ENCODE peak calls at places on chromosomes 1 and 21, in eight cellular contexts. H is activated B cell treated with CpG ODN at 0.5 μM for 24 hours, P is transverse colon, D is K562, L is H9, F is left ventricle myocardium inferior, A is progenitor cell of endocrine pancreas, B is BE2C. M is an unnamed sample.

GRCh38 chr1:67818725-67819301 is 14.5 kb downstream of the GNG12 start:
- DNase-seq in H (no peak), P (peak; percentile 63), D (no peak), L (no peak), F (no peak), A (no peak), B (no peak), M (no peak)

GRCh38 chr21:45017376-45017960 is 56.9 kb upstream of the ADARB1 start:
- DNase-seq in H (no peak), P (peak; percentile 5), D (no peak), L (no peak), F (no peak), A (no peak), B (no peak), M (no peak)

GRCh38 chr1:86640161-86640560 is 64.2 kb upstream of the SH3GLB1 start:
- DNase-seq in H (no peak), P (no peak), D (no peak), L (no peak), F (no peak), A (no peak), B (no peak), M (no peak)

GRCh38 chr1:92298573-92299476 is at the start of the genes GLMN and RPAP2:
- DNase-seq in H (peak; percentile 82), P (peak; percentile 84), D (peak; percentile 83), L (peak; percentile 84), F (peak; percentile 80), A (peak; percentile 58), B (peak; percentile 79), M (peak; percentile 86)

GRCh38 chr1:108082006-108082405 is 117.0 kb upstream of the VAV3 start:
- DNase-seq in H (no peak), P (no peak), D (no peak), L (no peak), F (no peak), A (no peak), B (no peak), M (no peak)

GRCh38 chr21:17775431-17776126 is 43.6 kb downstream of the C21orf91 start:
- DNase-seq in H (peak; percentile 25), P (peak; percentile 42), D (no peak), L (no peak), F (no peak), A (no peak), B (no peak), M (no peak)

GRCh38 chr1:203272633-203273205 is 32.6 kb upstream of the BTG2 start:
- DNase-seq in H (no peak), P (no peak), D (no peak), L (no peak), F (no peak), A (no peak), B (no peak), M (no peak)

GRCh38 chr1:204319462-204319861 is 40.3 kb downstream of the PLEKHA6 start:
- DNase-seq in H (no peak), P (peak; percentile 43), D (peak; percentile 41), L (no peak), F (no peak), A (no peak), B (no peak), M (no peak)

GRCh38 chr1:30514945-30515344 is 208.4 kb downstream of the MATN1 start:
- DNase-seq in H (no peak), P (no peak), D (no peak), L (peak; percentile 17), F (no peak), A (peak; percentile 4), B (no peak), M (peak; percentile 45)

GRCh38 chr1:62823556-62823955 is 39.6 kb downstream of the ATG4C start:
- DNase-seq in H (no peak), P (no peak), D (no peak), L (no peak), F (no peak), A (no peak), B (no peak), M (no peak)

GRCh38 chr1:21397813-21398188 is 42.1 kb upstream of the NBPF3 start:
- DNase-seq in H (no peak), P (peak; percentile 13), D (peak; percentile 25), L (peak; percentile 74), F (no peak), A (no peak), B (no peak), M (no peak)

GRCh38 chr21:14259669-14260458 is 43.9 kb downstream of the RBM11 start:
- DNase-seq in H (no peak), P (no peak), D (peak; percentile 26), L (no peak), F (no peak), A (no peak), B (no peak), M (no peak)

GRCh38 chr21:34844033-34844923 is 175.5 kb downstream of the CLIC6 start:
- DNase-seq in H (no peak), P (peak; percentile 39), D (no peak), L (no peak), F (peak; percentile 48), A (no peak), B (no peak), M (no peak)

GRCh38 chr1:226814751-226815496 is 55.5 kb upstream of the PSEN2 start:
- DNase-seq in H (no peak), P (peak; percentile 73), D (no peak), L (no peak), F (peak; percentile 47), A (no peak), B (peak; percentile 21), M (no peak)

GRCh38 chr1:32007591-32007940 is 6.1 kb upstream of the KHDRBS1 start:
- DNase-seq in H (no peak), P (no peak), D (no peak), L (no peak), F (no peak), A (no peak), B (no peak), M (no peak)

GRCh38 chr1:32001863-32002262 is 11.8 kb upstream of the KHDRBS1 start:
- DNase-seq in H (no peak), P (no peak), D (no peak), L (no peak), F (no peak), A (no peak), B (no peak), M (no peak)

GRCh38 chr1:32010246-32010645 is 3.4 kb upstream of the KHDRBS1 start:
- DNase-seq in H (no peak), P (no peak), D (no peak), L (no peak), F (no peak), A (no peak), B (no peak), M (no peak)

GRCh38 chr1:32005522-32005921 is 8.1 kb upstream of the KHDRBS1 start:
- DNase-seq in H (no peak), P (no peak), D (no peak), L (no peak), F (no peak), A (no peak), B (no peak), M (no peak)
- TF ChIP-seq CTCF in H (no peak), P (no peak), D (no peak), L (no peak), F (no peak), A (no peak), B (no peak), M (no peak)

DNA sequence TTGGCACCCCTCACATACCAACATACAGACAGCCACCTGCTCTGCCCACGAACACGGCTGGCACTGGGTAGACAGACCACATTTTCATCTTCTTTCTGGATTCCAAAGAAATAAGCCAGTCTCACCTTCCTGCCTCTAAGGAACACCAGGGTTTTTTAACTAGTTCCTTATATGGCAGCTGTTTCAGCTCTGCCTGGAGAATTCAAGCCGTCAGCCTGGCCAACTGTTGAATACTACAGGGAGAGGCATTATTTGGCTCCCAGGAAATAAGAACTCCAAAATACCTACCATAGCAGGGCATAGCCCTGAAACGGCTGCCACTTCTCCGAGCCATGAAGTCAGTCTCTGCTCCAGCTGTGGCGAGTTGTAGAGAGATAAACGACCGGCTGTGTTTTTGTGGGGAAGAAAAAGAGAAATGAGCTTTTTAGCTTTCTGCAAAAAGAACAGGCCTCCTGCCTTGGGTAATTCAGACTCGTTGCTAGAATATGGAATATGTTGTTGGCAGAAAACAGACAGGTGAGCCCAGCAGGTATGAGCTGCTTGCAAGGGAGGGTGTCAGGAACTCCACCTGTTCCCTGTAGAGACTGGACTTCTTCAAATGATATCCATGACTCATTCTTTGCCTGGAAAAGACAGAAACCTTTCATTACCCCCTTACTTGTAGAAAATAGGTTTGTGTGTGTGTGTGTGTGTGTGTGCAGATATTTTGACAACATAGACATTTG is 51.8 kb downstream of the MT1HL1 start:
- DNase-seq in H (no peak), P (no peak), D (no peak), L (peak; percentile 34), F (no peak), A (no peak), B (no peak), M (no peak)
- TF ChIP-seq CTCF in H (no peak), P (no peak), D (no peak), L (no peak), F (no peak), A (no peak), B (no peak), M (no peak)

DNA sequence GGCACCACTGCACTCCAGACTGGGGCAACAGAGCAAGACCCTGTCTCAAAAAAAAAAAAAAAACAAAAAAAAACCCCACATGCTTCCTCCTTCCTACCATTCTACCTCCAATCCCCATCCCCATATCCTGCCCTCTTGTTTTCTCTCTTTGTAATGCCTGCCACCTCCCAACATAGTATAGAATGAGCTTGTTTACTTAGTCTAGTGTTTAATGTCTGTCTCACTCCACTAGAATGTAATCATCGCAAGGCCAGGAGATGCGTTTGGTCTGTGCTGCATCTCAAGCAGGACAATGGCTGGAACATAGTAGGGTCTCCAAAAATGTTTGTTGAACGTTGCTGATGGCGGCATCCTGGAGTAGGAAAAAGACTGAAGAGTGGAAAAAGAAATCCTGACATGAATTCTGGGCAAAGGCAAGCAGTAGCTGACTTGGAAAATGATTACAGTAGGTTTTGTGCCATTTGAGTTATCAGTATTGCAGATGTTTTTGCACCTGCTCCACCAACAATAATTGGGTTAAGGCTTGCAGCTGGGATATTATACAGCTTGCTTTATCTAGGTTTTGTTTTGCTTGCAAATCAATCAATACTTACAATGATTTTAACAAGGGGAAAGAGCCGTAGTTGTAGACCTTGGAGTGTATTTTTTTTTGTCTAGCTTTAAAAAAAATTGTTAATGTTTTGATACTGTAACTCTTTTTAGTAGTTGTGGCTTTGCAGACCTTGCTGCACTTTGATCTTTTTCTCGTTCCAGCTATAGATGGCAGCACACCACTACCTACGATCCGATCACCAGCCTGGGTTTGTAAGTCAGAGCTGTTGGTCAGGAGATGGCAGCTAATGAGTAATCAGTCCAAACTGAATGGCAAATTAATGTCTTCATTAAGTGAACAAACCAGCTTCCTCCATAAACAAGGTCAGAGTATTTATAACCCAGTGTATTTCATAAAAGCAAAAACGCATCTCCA is 62.4 kb downstream of the BACH1 start:
- DNase-seq in H (no peak), P (no peak), D (no peak), L (no peak), F (no peak), A (no peak), B (no peak), M (no peak)
- TF ChIP-seq CTCF in H (no peak), P (no peak), D (peak; percentile 31), L (peak; percentile 45), F (no peak), A (peak; percentile 42), B (peak; percentile 46), M (peak; percentile 26)

DNA sequence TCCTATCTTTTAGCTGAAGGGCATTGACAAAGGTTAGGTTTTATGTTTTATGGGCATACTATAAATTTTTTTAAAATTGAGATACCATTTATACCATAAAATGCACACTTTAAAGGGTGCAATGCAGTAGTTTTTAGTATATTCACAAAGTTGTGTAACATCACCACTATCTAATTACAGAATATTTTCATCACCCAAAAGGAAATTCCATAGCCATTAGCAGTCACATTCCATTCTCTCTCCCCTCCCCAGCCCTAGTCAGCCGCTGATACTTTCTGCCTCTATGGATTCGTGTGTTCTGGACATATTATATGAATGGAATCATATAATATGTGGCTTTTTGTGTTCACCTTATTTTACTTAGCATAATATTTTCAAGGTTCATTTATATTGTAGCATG is 135.8 kb upstream of the B3GALT2 start:
- DNase-seq in H (no peak), P (no peak), D (no peak), L (no peak), F (no peak), A (no peak), B (no peak), M (no peak)
- TF ChIP-seq CTCF in H (no peak), P (no peak), D (no peak), L (no peak), F (no peak), A (no peak), B (no peak), M (no peak)